ENCODE peak calls at places on chromosomes 4 and X, in four cellular contexts. One of them, this sample, is unnamed.

GRCh38 chr4:122584517-122584916 is 36.3 kb downstream of the IL21 start:
- DNase-seq in SK-N-SH: no peak
- DNase-seq in HCT116: no peak
- DNase-seq in mammary epithelial cell: peak
- DNase-seq in this sample: peak

GRCh38 chr4:184453402-184454160 is 20.8 kb downstream of the IRF2 start:
- DNase-seq in SK-N-SH: no peak
- DNase-seq in HCT116: no peak
- DNase-seq in mammary epithelial cell: peak
- DNase-seq in this sample: peak

GRCh38 chrX:18390941-18391538 is 34.4 kb upstream of the CDKL5 start:
- DNase-seq in HCT116: peak
- DNase-seq in mammary epithelial cell: peak
- DNase-seq in SK-N-SH: peak
- DNase-seq in this sample: peak

GRCh38 chrX:75337525-75337924 is 63.6 kb downstream of the UPRT start:
- DNase-seq in SK-N-SH: no peak
- DNase-seq in HCT116: no peak
- DNase-seq in mammary epithelial cell: no peak
- DNase-seq in this sample: no peak

GRCh38 chrX:8349816-8350544 is 114.7 kb upstream of the VCX3B start:
- DNase-seq in mammary epithelial cell: no peak
- DNase-seq in SK-N-SH: no peak
- DNase-seq in HCT116: no peak
- DNase-seq in this sample: no peak

GRCh38 chrX:15299945-15300851 is 15.2 kb downstream of the ASB11 start:
- DNase-seq in SK-N-SH: peak
- DNase-seq in HCT116: no peak
- DNase-seq in mammary epithelial cell: no peak
- DNase-seq in this sample: no peak

GRCh38 chr4:160319221-160319867 is 1216.5 kb downstream of the RAPGEF2 start:
- DNase-seq in SK-N-SH: no peak
- DNase-seq in HCT116: peak
- DNase-seq in mammary epithelial cell: peak
- DNase-seq in this sample: no peak

GRCh38 chr4:164307262-164307661 is 446.7 kb upstream of the SMIM31 start:
- DNase-seq in mammary epithelial cell: no peak
- DNase-seq in HCT116: no peak
- DNase-seq in SK-N-SH: no peak
- DNase-seq in this sample: no peak

GRCh38 chr4:139300431-139301142 is 718 bp upstream of the NAA15 start:
- DNase-seq in HCT116: no peak
- DNase-seq in SK-N-SH: peak
- DNase-seq in mammary epithelial cell: peak
- DNase-seq in this sample: no peak

GRCh38 chrX:109624641-109625311 is at the start of gene KCNE5:
- DNase-seq in SK-N-SH: peak
- DNase-seq in mammary epithelial cell: no peak
- DNase-seq in HCT116: no peak
- DNase-seq in this sample: no peak
- H3K9ac ChIP-seq in SK-N-SH: no peak
- H3K9ac ChIP-seq in mammary epithelial cell: no peak
- H3K9ac ChIP-seq in HCT116: no peak
- H3K9ac ChIP-seq in this sample: no peak

GRCh38 chr4:142404191-142404611 is 441.9 kb downstream of the INPP4B start:
- DNase-seq in mammary epithelial cell: peak
- DNase-seq in SK-N-SH: no peak
- DNase-seq in HCT116: peak
- DNase-seq in this sample: no peak
- H3K9ac ChIP-seq in mammary epithelial cell: peak
- H3K9ac ChIP-seq in SK-N-SH: no peak
- H3K9ac ChIP-seq in HCT116: peak
- H3K9ac ChIP-seq in this sample: no peak

DNA sequence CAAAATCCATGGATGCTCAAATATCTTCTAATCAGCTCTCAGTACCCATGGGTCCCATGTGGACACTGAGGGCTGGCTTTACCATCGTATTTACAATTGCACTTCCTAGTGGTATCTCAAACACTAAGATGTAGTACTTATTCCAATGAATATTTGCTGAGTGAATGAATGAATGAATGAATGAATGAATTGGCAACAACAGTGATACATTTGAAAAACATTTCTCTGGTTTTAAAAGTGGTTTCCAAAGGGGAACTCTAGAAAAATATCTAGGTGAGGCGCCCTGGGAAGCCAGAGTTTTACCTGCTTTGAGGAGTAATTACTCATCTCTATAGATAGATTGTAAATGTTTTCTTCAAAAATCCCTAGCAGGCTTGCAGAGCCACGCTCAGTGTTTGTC is 76.6 kb downstream of the CYTL1 start:
- DNase-seq in mammary epithelial cell: no peak
- DNase-seq in HCT116: no peak
- DNase-seq in SK-N-SH: no peak
- DNase-seq in this sample: no peak
- H3K9ac ChIP-seq in mammary epithelial cell: no peak
- H3K9ac ChIP-seq in HCT116: no peak
- H3K9ac ChIP-seq in SK-N-SH: no peak
- H3K9ac ChIP-seq in this sample: no peak

GRCh38 chrX:136035663-136036062 is 50.4 kb downstream of the SLC9A6 start:
- DNase-seq in mammary epithelial cell: no peak
- DNase-seq in SK-N-SH: no peak
- DNase-seq in HCT116: no peak
- DNase-seq in this sample: no peak

GRCh38 chrX:136034622-136035021 is 49.4 kb downstream of the SLC9A6 start:
- DNase-seq in HCT116: no peak
- DNase-seq in SK-N-SH: no peak
- DNase-seq in mammary epithelial cell: no peak
- DNase-seq in this sample: no peak

GRCh38 chrX:136031626-136032025 is 46.4 kb downstream of the SLC9A6 start:
- DNase-seq in SK-N-SH: no peak
- DNase-seq in mammary epithelial cell: no peak
- DNase-seq in HCT116: no peak
- DNase-seq in this sample: peak

GRCh38 chrX:136030357-136031225 is 45.4 kb downstream of the SLC9A6 start:
- DNase-seq in SK-N-SH: no peak
- DNase-seq in HCT116: no peak
- DNase-seq in mammary epithelial cell: no peak
- DNase-seq in this sample: peak

GRCh38 chrX:136032370-136032769 is 47.1 kb downstream of the SLC9A6 start:
- DNase-seq in HCT116: no peak
- DNase-seq in SK-N-SH: no peak
- DNase-seq in mammary epithelial cell: no peak
- DNase-seq in this sample: peak
- H3K9ac ChIP-seq in HCT116: no peak
- H3K9ac ChIP-seq in SK-N-SH: no peak
- H3K9ac ChIP-seq in mammary epithelial cell: no peak
- H3K9ac ChIP-seq in this sample: peak

DNA sequence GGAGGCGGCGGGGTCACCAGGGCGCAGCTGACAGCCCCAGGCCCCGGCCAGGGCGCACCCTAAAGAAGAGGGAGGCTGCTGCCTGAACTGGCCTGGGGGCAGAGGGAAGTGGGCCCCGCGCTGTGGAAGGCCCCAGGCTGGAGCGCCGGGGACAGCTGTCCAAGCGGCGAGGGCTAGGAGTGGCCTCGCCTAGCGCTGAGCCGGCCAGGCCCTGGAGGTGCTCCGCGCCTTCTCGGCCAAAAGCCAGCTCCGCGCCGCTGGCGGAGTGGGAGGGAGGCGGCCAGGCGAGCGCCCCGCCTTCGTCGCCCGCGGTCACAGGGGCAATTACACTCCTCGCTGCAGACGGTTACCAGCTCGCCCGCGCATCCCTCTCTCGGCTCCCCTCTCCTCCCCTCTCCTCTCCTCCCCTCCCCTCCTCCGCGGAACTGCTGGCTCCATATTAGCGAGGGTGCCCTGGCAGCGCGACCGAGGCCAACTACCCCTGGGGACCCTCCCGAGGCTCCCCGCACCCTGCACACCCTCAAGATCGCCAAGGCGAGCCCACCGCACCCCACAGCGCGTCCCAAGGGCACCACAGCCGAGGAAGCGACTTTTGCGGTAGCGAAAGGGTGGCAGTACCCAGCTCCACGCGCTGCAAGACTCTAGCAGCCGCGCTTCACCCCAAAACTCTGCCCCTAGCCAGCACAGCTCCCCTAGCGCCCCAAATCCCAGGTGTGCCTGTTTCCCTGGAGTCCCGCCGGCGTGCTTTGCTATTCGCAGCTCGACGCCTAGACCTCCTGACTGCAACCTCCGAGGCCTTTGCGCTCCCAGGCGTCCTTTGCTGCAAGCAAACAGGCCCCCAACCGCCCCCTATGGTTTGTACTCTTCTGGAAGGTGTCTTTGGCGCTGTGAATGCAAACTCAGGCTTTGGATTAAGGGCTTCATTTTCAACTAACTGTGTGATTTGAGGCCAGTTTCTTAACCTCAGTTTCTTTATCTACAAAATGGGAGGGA is 91.4 kb downstream of the BCOR start:
- DNase-seq in HCT116: no peak
- DNase-seq in SK-N-SH: peak
- DNase-seq in mammary epithelial cell: no peak
- DNase-seq in this sample: peak
- H3K9ac ChIP-seq in HCT116: no peak
- H3K9ac ChIP-seq in SK-N-SH: no peak
- H3K9ac ChIP-seq in mammary epithelial cell: no peak
- H3K9ac ChIP-seq in this sample: peak